ENCODE peak calls at places on chromosomes 5 and 9, in six cellular contexts. C is A549, S is dorsolateral prefrontal cortex, J is left ventricle myocardium inferior, R is kidney, Q is upper lobe of right lung. G is an unnamed sample.

GRCh38 chr9:112784020-112784788 is 33.6 kb downstream of the SNX30 start:
- DNase-seq in C (no peak), S (no peak), J (no peak), R (no peak), Q (no peak), G (no peak)

GRCh38 chr5:67516959-67517358 is 320.4 kb upstream of the CD180 start:
- DNase-seq in C (no peak), S (no peak), J (no peak), R (no peak), Q (no peak), G (no peak)

GRCh38 chr5:135456238-135457099 is 4.3 kb upstream of the TIFAB start:
- DNase-seq in C (no peak), S (no peak), J (no peak), R (peak), Q (peak), G (peak)

GRCh38 chr9:129650680-129651235 is 8.8 kb upstream of the ASB6 start:
- DNase-seq in C (no peak), S (no peak), J (no peak), R (no peak), Q (no peak), G (no peak)

GRCh38 chr5:124746916-124747769 is 704 bp upstream of the ZNF608 start:
- DNase-seq in C (peak), S (peak), J (peak), R (peak), Q (peak), G (peak)

GRCh38 chr5:33523208-33523771 is 82.5 kb downstream of the TARS1 start:
- DNase-seq in C (no peak), S (no peak), J (no peak), R (no peak), Q (no peak), G (no peak)

GRCh38 chr9:134722120-134722701 is 80.6 kb downstream of the COL5A1 start:
- DNase-seq in C (no peak), S (no peak), J (no peak), R (no peak), Q (no peak), G (no peak)

GRCh38 chr5:141973871-141974595 is 5.1 kb downstream of the RNF14 start:
- DNase-seq in C (no peak), S (no peak), J (no peak), R (no peak), Q (no peak), G (no peak)

GRCh38 chr5:116574682-116575634 is at the start of gene SEMA6A:
- DNase-seq in C (peak), S (peak), J (peak), R (peak), Q (peak), G (peak)

GRCh38 chr5:131386779-131387178 is 122.9 kb downstream of the CDC42SE2 start:
- DNase-seq in C (no peak), S (no peak), J (no peak), R (no peak), Q (no peak), G (no peak)

GRCh38 chr5:100517301-100517974 is 17.7 kb upstream of the FAM174A start:
- DNase-seq in C (no peak), S (no peak), J (no peak), R (no peak), Q (peak), G (peak)

GRCh38 chr9:72542917-72543316 is 21.5 kb downstream of the TMC1 start:
- DNase-seq in C (no peak), S (no peak), J (no peak), R (no peak), Q (no peak), G (no peak)

GRCh38 chr9:124272979-124273378 is 15.2 kb downstream of the NEK6 start:
- DNase-seq in C (no peak), S (no peak), J (no peak), R (no peak), Q (no peak), G (peak)

GRCh38 chr5:98774192-98775046 is 956 bp downstream of the RGMB start:
- DNase-seq in C (peak), S (peak), J (peak), R (peak), Q (peak), G (peak)

GRCh38 chr9:21994526-21994995 is at the start of gene CDKN2B-AS1:
- DNase-seq in C (no peak), S (no peak), J (no peak), R (peak), Q (peak), G (peak)

GRCh38 chr9:21996858-21997257 is 2.3 kb downstream of the CDKN2B-AS1 start:
- DNase-seq in C (no peak), S (no peak), J (no peak), R (no peak), Q (no peak), G (no peak)

GRCh38 chr9:21994996-21995651 is 533 bp downstream of the CDKN2B-AS1 start:
- DNase-seq in C (no peak), S (no peak), J (peak), R (peak), Q (peak), G (peak)

GRCh38 chr9:21996438-21996837 is 1.8 kb downstream of the CDKN2B-AS1 start:
- DNase-seq in C (no peak), S (no peak), J (no peak), R (peak), Q (no peak), G (no peak)

GRCh38 chr9:21995652-21996275 is 1.2 kb downstream of the CDKN2B-AS1 start:
- DNase-seq in C (no peak), S (no peak), J (peak), R (peak), Q (peak), G (peak)
- TF ChIP-seq CTCF in C (no peak), S (peak), J (peak), R (no peak), Q (peak), G (peak)

DNA sequence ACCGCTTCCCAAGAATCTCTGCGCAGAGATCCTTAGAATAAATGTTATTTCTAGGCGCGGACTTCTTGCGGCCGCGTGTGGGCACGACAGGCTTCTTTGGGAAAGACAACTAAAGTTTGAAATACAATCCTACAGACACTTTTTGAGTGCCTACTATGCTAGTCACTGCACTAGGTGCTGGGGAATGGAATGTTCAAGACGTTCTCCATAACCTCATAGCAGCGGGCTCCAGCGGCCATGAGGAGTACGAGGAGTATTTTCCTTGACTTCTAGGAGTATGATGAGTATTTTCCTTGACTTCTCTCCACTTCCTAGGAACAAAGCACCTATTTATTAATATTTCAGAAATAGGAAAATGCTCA is 636 bp upstream of the PWWP2A start:
- DNase-seq in C (no peak), S (no peak), J (no peak), R (no peak), Q (no peak), G (no peak)
- H3K4me3 ChIP-seq in C (no peak), S (peak), J (peak), R (no peak), Q (peak), G (peak)

GRCh38 chr9:20623748-20624124 is 1.4 kb upstream of the MLLT3 start:
- DNase-seq in C (peak), S (no peak), J (no peak), R (no peak), Q (no peak), G (no peak)

GRCh38 chr9:20623021-20623747 is 885 bp upstream of the MLLT3 start:
- DNase-seq in C (peak), S (peak), J (peak), R (peak), Q (peak), G (peak)

GRCh38 chr9:20621553-20622329 is 558 bp downstream of the MLLT3 start:
- DNase-seq in C (peak), S (peak), J (peak), R (peak), Q (peak), G (peak)

GRCh38 chr9:20620658-20621552 is 1.4 kb downstream of the MLLT3 start:
- DNase-seq in C (peak), S (peak), J (peak), R (peak), Q (peak), G (peak)

DNA sequence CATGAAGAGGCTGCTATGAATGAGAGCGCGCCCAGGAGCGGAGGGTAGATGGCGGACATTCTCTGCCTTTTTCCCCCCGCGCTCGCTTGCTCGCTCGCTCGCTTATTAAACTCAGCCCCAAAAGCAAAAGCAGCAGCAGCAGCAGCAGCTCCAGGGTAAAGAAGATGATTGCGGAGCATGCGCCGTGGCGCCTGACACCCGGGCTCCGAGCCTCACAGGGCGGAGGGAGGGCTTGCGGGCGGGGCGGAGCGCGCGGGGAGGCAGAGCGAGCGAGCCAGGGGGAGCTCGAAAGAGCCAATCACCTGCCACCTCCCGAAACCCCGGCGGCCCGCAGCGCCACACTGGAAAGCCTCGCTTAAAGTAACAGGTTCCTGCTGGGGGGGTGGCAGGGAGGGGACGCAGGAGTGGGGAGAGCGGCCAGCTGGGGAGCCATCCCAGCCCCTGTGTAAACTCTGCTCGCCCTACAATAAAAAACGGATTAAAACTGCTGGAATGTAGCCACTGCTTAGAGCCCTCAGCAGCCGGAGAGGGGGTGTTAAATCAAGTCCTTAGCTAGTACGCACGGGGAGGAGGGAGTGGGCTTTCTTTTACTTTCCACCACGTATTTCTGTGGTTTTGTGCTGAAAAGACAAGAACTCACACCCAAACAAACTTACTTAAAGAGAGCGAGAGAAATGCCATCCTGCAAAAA is at the start of gene MLLT3:
- DNase-seq in C (peak), S (peak), J (peak), R (peak), Q (peak), G (peak)
- H3K27ac ChIP-seq in C (peak), S (peak), J (peak), R (peak), Q (peak), G (peak)

GRCh38 chr5:1973391-1974013 is 90.8 kb upstream of the IRX4 start:
- DNase-seq in C (no peak), S (no peak), J (no peak), R (no peak), Q (no peak), G (no peak)

GRCh38 chr5:1974501-1975405 is 92.0 kb upstream of the IRX4 start:
- DNase-seq in C (no peak), S (no peak), J (no peak), R (no peak), Q (no peak), G (no peak)

GRCh38 chr5:1975406-1975715 is 92.6 kb upstream of the IRX4 start:
- DNase-seq in C (no peak), S (no peak), J (no peak), R (no peak), Q (no peak), G (no peak)

GRCh38 chr5:1974081-1974480 is 91.4 kb upstream of the IRX4 start:
- DNase-seq in C (no peak), S (no peak), J (no peak), R (no peak), Q (no peak), G (no peak)

DNA sequence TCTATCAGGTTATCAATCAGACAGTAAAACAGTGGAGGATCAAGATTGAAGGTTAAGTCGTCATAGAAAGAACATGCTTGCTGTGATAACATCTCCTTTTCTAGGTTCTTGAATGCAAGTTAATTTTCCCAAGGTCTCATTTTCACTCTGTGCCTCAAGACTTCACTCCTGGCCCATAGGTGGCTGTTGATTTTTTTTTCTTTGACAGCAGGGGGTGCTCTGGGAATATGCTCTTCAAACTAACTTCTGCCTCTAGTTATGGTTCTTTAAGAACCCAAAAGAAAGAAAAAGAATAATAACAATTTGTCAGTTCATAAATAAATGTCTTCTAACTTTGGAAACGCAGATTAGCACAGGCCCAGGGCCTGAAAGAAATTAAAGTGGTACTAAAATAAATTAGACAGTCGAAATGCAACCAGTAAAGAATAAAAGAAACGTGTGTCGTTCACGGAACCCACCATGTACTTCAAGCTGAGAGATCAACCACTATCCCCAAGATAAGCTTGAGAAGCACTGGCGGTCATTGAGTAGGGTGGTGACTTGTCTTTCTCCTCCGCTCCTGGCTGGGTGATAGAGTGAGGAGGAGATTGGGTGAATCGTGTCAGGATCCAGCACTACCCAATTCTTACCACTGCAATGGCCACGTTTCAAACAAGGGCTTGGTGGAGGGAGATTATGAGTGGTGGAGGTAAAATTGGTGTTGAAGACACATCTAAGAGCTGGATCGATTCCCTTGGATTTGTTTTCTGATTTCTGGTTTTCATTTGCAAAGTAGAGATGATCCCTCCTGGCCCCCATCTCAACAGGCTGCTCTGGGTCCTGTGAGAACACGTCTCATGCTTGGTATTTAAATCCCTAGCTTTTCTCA is 93.4 kb upstream of the IRX4 start:
- DNase-seq in C (no peak), S (no peak), J (no peak), R (no peak), Q (no peak), G (no peak)
- TF ChIP-seq CTCF in C (peak), S (no peak), J (peak), R (no peak), Q (peak), G (peak)

GRCh38 chr5:154470949-154471870 is 6.8 kb downstream of the HAND1 start:
- DNase-seq in C (no peak), S (no peak), J (no peak), R (no peak), Q (no peak), G (no peak)
- H3K4me3 ChIP-seq in C (no peak), S (no peak), J (no peak), R (no peak), Q (no peak), G (no peak)

DNA sequence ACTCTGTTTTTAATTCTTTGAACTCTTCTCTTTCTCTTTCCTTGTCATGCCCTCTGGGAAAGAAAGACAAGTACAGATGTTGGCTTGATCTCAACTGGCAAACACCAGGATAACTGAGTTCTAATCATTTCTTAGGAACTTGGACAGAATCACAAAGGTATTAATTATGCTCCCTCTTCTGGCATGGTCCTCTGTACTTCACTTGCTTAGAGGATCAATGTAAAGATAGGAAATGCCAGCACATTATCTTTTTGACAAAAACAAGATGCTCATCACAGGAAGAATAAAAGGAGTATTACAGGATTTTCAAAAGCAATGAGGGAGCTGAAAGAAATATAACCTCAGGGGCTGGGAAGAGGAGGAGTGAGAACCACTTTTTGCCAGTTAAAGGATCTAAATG is 70.6 kb downstream of the LHFPL2 start:
- DNase-seq in C (no peak), S (no peak), J (no peak), R (no peak), Q (no peak), G (no peak)
- H3K27ac ChIP-seq in C (peak), S (no peak), J (peak), R (no peak), Q (no peak), G (no peak)

GRCh38 chr5:119336262-119336661 is 19.6 kb upstream of the TNFAIP8 start:
- DNase-seq in C (no peak), S (no peak), J (no peak), R (no peak), Q (no peak), G (no peak)
- TF ChIP-seq CTCF in C (no peak), S (no peak), J (no peak), R (no peak), Q (no peak), G (no peak)